ENCODE peak calls at places on chromosomes 11 and 22, in ten cellular contexts. H, W, K, P, X, B, A, U, F and G are unnamed samples.

GRCh38 chr11:47215366-47215925 is 672 bp downstream of the DDB2 start:
- DNase-seq in X (peak), K (no peak), F (peak), W (peak), B (no peak), U (no peak), A (no peak), P (no peak), H (no peak), G (no peak)

GRCh38 chr11:18853086-18853720 is 61.6 kb upstream of the PTPN5 start:
- DNase-seq in K (no peak), X (peak), B (peak), U (no peak), P (no peak), H (peak), F (no peak), A (no peak), W (no peak), G (no peak)

GRCh38 chr11:100857236-100858005 is 170.3 kb downstream of the ARHGAP42 start:
- DNase-seq in F (no peak), H (no peak), K (no peak), B (no peak), U (no peak), P (no peak), A (no peak), W (no peak), X (no peak), G (no peak)

GRCh38 chr11:72373163-72373562 is 61.2 kb downstream of the CLPB start:
- DNase-seq in H (no peak), W (no peak), F (no peak), B (no peak), A (no peak), U (no peak), P (no peak), K (no peak), X (no peak), G (no peak)

GRCh38 chr22:19875531-19876313 is 21.0 kb upstream of the GNB1L start:
- DNase-seq in F (peak), U (peak), K (no peak), W (no peak), A (no peak), H (no peak), P (peak), B (peak), X (no peak), G (no peak)

GRCh38 chr11:82862379-82862778 is 37.9 kb downstream of the PRCP start:
- DNase-seq in H (no peak), P (no peak), F (no peak), K (no peak), X (no peak), B (no peak), W (no peak), U (no peak), A (no peak), G (no peak)

GRCh38 chr11:31956310-31956709 is 134.6 kb upstream of the RCN1 start:
- DNase-seq in H (no peak), X (no peak), A (no peak), U (no peak), B (no peak), K (no peak), F (no peak), P (no peak), W (no peak), G (no peak)

GRCh38 chr22:27507066-27507715 is 294.4 kb downstream of the MN1 start:
- DNase-seq in F (no peak), K (no peak), H (no peak), U (no peak), W (no peak), X (no peak), P (no peak), A (no peak), B (no peak), G (peak)

GRCh38 chr22:49163960-49164690 is 663.5 kb downstream of the BRD1 start:
- DNase-seq in B (no peak), K (no peak), F (no peak), W (no peak), A (no peak), U (no peak), H (no peak), X (no peak), P (no peak), G (no peak)

GRCh38 chr11:10715571-10715970 is 22.0 kb upstream of the IRAG1 start:
- DNase-seq in F (no peak), U (no peak), P (no peak), W (no peak), X (no peak), B (no peak), K (no peak), H (no peak), A (no peak), G (no peak)

GRCh38 chr11:9748361-9748970 is 84.6 kb downstream of the SWAP70 start:
- DNase-seq in W (peak), F (peak), P (no peak), U (no peak), X (peak), A (peak), K (peak), B (peak), H (peak), G (peak)

GRCh38 chr11:134224710-134225662 is 515 bp downstream of the VPS26B start:
- DNase-seq in F (peak), X (peak), K (no peak), H (peak), P (peak), W (no peak), B (peak), U (peak), A (peak), G (peak)
- TF ChIP-seq EP300 in F (no peak), X (no peak), K (no peak), H (no peak), P (no peak), W (no peak), B (no peak), U (no peak), A (no peak), G (no peak)

GRCh38 chr11:111937461-111937769 is 272 bp downstream of the DIXDC1 start:
- DNase-seq in U (no peak), B (no peak), K (no peak), X (no peak), W (no peak), P (no peak), F (peak), H (no peak), A (no peak), G (no peak)

GRCh38 chr11:111936045-111936400 is 1.1 kb upstream of the DIXDC1 start:
- DNase-seq in A (no peak), W (no peak), U (no peak), P (no peak), X (peak), H (no peak), K (no peak), F (no peak), B (no peak), G (no peak)

GRCh38 chr11:111933872-111934271 is 3.3 kb upstream of the DIXDC1 start:
- DNase-seq in W (no peak), P (no peak), U (no peak), H (no peak), A (no peak), X (no peak), B (no peak), F (no peak), K (no peak), G (no peak)

GRCh38 chr11:111934301-111934700 is 2.8 kb upstream of the DIXDC1 start:
- DNase-seq in X (no peak), U (no peak), K (no peak), B (no peak), H (no peak), F (no peak), A (no peak), P (no peak), W (no peak), G (no peak)

DNA sequence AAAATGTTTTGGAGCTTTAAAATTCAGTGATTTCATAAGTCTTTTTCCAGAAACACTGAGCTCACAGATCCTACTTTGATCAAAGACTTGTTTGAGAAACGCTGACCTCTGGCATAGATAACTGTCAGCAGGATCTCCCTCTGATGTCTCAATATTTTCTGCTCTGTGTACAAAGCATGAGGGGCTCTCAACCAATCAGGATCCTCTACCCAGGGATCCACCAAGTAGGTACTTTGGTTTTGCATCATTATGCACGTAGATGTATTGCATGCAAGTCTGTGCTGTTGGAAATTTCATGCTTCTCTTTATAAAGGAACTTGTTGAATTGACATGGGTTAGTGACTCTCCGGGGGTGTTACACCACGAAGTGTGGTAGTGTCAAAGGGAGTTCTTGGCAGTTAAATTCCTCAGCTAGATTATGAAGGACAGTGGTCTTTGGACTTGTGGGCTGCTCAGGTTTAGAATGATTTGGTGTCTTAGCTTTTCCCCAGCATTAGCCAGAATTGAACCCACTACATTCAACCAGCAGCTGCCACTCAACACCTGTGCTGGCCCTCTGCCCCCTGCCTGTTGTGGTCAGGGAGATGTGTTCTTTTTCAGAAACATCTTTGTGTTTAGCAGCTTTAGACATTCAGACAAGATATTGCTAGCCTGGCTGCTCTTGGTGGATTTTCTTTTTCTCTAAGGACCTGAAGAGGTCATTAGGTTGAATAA is 1.7 kb upstream of the DIXDC1 start:
- DNase-seq in W (no peak), H (no peak), B (no peak), P (no peak), U (no peak), X (peak), F (no peak), A (no peak), K (no peak), G (no peak)
- H3K27ac ChIP-seq in W (no peak), H (peak), B (peak), P (peak), U (peak), X (peak), F (no peak), A (peak), K (peak), G (no peak)

GRCh38 chr11:8267831-8268529 is 4.3 kb upstream of the LMO1 start:
- DNase-seq in P (peak), H (no peak), U (peak), X (no peak), A (no peak), F (no peak), K (no peak), W (no peak), B (peak), G (no peak)
- TF ChIP-seq EP300 in P (no peak), H (no peak), U (no peak), X (no peak), A (no peak), F (no peak), K (no peak), W (no peak), B (no peak), G (no peak)

GRCh38 chr22:43110927-43111623 is 525 bp downstream of the BIK start:
- DNase-seq in A (peak), F (no peak), P (peak), W (no peak), H (no peak), B (peak), K (no peak), X (no peak), U (no peak), G (peak)

GRCh38 chr22:43113516-43114251 is 3.1 kb downstream of the BIK start:
- DNase-seq in P (no peak), H (no peak), B (no peak), W (no peak), A (peak), X (peak), F (no peak), K (no peak), U (no peak), G (peak)

GRCh38 chr22:43109921-43110443 is 568 bp upstream of the BIK start:
- DNase-seq in H (no peak), U (no peak), F (peak), B (no peak), A (no peak), K (no peak), P (no peak), X (no peak), W (no peak), G (no peak)

GRCh38 chr22:43109511-43109910 is 1.0 kb upstream of the BIK start:
- DNase-seq in B (no peak), U (no peak), X (no peak), W (no peak), K (no peak), F (no peak), P (no peak), A (no peak), H (no peak), G (no peak)

DNA sequence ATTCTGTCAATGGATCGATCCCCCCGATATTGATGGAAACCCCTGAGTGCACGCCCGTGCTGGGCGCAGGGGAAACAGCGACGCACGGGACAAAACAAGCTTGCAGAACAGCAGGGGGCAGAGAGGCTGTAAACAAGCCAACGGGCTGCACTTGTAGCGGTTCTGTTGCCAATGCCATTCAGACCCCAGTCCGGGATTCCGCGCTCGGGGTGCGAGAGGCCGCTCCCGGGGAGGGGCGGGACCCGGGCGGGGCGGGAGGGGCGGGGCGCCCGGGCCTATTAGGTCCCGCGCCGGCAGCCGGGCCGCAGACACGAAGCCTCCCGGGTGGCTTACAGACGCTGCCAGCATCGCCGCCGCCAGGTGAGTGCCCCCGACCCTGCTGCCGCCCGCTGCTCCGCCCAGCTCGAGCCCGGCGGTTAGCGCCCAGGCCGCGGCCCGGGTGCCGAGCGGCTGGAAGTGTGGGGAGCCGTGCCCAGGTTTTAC is at the start of gene BIK:
- DNase-seq in H (peak), A (peak), X (peak), B (peak), P (peak), U (no peak), W (no peak), K (peak), F (peak), G (peak)
- H3K27ac ChIP-seq in H (peak), A (peak), X (no peak), B (no peak), P (no peak), U (peak), W (no peak), K (no peak), F (no peak), G (peak)

GRCh38 chr11:12600829-12601228 is 73.4 kb upstream of the TEAD1 start:
- DNase-seq in P (no peak), U (no peak), X (peak), W (no peak), K (no peak), A (no peak), B (no peak), H (no peak), F (no peak), G (no peak)

GRCh38 chr11:12603362-12604088 is 70.7 kb upstream of the TEAD1 start:
- DNase-seq in U (no peak), H (no peak), K (no peak), X (no peak), A (no peak), W (no peak), F (peak), B (no peak), P (no peak), G (no peak)

GRCh38 chr11:12602421-12602820 is 71.8 kb upstream of the TEAD1 start:
- DNase-seq in P (no peak), K (no peak), A (no peak), X (no peak), U (no peak), F (peak), H (no peak), W (no peak), B (no peak), G (no peak)

GRCh38 chr11:12598330-12599256 is 75.6 kb upstream of the TEAD1 start:
- DNase-seq in U (no peak), A (no peak), H (no peak), B (no peak), P (no peak), F (no peak), X (no peak), W (no peak), K (peak), G (no peak)

GRCh38 chr11:12599408-12600143 is 74.6 kb upstream of the TEAD1 start:
- DNase-seq in F (peak), K (peak), X (peak), P (peak), U (no peak), A (peak), W (peak), H (peak), B (no peak), G (peak)
- TF ChIP-seq EP300 in F (no peak), K (no peak), X (peak), P (no peak), U (no peak), A (no peak), W (no peak), H (no peak), B (no peak), G (no peak)

DNA sequence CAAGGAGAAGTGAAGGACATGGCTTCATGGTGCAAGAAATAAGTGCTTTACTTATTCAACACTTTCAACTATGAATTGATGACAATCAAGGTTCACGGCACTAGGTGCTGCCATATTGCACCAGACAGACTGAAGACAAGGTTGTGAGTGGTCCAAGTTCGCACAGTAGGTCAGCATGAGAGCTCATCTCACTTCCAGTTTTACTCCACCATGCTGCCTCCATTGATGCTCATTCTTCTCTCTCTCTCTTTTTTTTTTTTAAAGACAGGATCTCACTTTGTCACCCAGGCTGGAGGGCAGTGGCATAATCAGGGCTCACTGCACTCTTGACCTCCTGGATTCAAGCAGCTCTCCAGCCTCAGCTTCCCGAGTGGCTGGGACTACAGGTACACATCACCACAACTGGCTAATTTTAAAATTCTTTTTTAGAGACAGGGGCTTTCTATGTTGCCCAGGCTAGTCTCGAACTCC is 47.7 kb downstream of the EHF start:
- DNase-seq in F (no peak), H (no peak), B (no peak), P (no peak), W (no peak), K (no peak), U (no peak), A (no peak), X (no peak), G (no peak)
- H3K27ac ChIP-seq in F (no peak), H (peak), B (no peak), P (no peak), W (no peak), K (no peak), U (peak), A (no peak), X (peak), G (no peak)

DNA sequence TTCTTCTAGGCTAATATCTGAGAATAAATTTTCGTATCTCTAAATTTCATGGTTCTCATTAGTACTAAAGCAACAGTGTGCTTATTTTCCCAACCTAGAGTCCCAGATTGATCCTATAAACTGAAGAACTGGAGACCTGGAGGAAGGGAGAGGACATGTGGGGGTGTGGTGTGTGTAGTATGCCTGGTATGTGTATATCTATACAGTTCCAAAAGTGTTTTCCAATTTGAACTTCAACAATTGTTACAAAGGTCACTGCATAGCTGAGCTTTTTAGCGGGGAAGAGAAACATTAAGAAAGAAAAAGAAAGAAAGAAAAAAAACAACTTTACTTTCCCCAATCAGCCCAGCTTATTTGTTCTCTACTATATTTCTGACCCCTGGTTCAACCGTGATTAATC is 152.1 kb downstream of the SOX6 start:
- DNase-seq in P (no peak), A (no peak), W (no peak), U (no peak), B (no peak), F (no peak), X (peak), H (no peak), K (no peak), G (no peak)
- TF ChIP-seq EP300 in P (no peak), A (no peak), W (no peak), U (no peak), B (no peak), F (no peak), X (no peak), H (no peak), K (no peak), G (no peak)

GRCh38 chr22:21714059-21714770 is 21.4 kb downstream of the YPEL1 start:
- DNase-seq in K (no peak), X (no peak), U (no peak), H (no peak), F (peak), P (no peak), B (no peak), W (no peak), A (no peak), G (peak)

GRCh38 chr22:21711851-21712250 is 23.7 kb downstream of the YPEL1 start:
- DNase-seq in F (no peak), X (no peak), K (no peak), W (no peak), H (no peak), B (no peak), U (no peak), P (no peak), A (no peak), G (no peak)

GRCh38 chr22:21712751-21713427 is 22.7 kb downstream of the YPEL1 start:
- DNase-seq in B (peak), P (peak), K (peak), U (peak), A (peak), F (peak), X (peak), W (no peak), H (peak), G (peak)

GRCh38 chr22:21714784-21715183 is 20.8 kb downstream of the YPEL1 start:
- DNase-seq in H (no peak), X (no peak), U (no peak), B (no peak), K (no peak), P (no peak), W (no peak), F (peak), A (no peak), G (no peak)

DNA sequence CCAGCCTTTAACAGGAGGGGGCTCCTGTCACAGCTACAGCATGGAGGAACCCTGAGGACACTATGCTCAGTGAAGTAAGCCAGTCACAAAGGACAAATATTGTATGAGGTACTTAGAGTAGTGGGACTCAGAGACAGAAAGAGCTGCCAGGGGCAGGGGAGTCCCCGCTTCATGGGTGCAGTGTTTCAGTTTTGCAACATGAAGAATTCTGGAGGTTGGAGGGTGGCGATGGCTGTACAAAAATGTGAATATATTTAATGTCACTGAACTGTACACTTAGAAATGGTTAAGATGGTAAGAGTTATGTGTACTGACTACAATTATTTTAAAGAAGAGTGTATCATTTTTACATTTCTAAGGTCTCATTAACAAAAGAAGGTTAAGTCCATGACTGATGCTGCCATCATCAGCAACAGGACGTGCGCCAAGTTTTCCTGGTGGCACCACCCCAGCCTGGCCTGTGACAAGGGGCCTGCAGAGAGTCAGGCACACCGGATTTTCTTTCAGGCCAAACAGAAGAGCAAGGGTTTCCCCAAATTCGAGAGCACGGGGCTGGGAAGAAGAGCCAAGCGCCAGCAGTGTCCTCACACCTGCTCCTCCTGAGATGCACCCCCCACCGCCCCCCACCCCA is 22.1 kb downstream of the YPEL1 start:
- DNase-seq in F (no peak), P (no peak), W (peak), H (no peak), A (no peak), K (no peak), U (no peak), X (no peak), B (no peak), G (no peak)
- H3K27ac ChIP-seq in F (no peak), P (no peak), W (no peak), H (no peak), A (no peak), K (peak), U (no peak), X (no peak), B (no peak), G (no peak)